ENCODE peak calls at places on chromosomes 6 and 20, in ten cellular contexts. E, I, C, J, H, M, T, O, A and Q are unnamed samples.

GRCh38 chr6:132025468-132025867 is 74.3 kb upstream of the CCN2 start:
- DNase-seq in M (no peak), A (no peak), H (peak), C (no peak), T (no peak), O (no peak), J (no peak), I (no peak), E (no peak), Q (no peak)

GRCh38 chr20:59145926-59146800 is 17.5 kb upstream of the ZNF831 start:
- DNase-seq in C (no peak), O (no peak), H (no peak), E (no peak), J (no peak), M (peak), I (peak), T (no peak), A (no peak), Q (no peak)

GRCh38 chr20:9051508-9051907 is 17.4 kb upstream of the PLCB4 start:
- DNase-seq in H (no peak), T (no peak), E (peak), C (no peak), J (no peak), I (no peak), A (no peak), M (no peak), O (no peak), Q (no peak)

GRCh38 chr6:52416629-52417151 is 3.5 kb upstream of the EFHC1 start:
- DNase-seq in J (no peak), I (no peak), A (no peak), E (peak), C (no peak), T (no peak), H (peak), M (no peak), O (no peak), Q (no peak)

GRCh38 chr6:7893342-7893741 is 17.2 kb downstream of the TXNDC5 start:
- DNase-seq in O (no peak), I (no peak), H (no peak), J (no peak), E (no peak), C (no peak), M (peak), T (no peak), A (no peak), Q (peak)

GRCh38 chr20:62925420-62926228 is 681 bp downstream of the DIDO1 start:
- DNase-seq in I (no peak), J (no peak), E (no peak), O (no peak), A (no peak), H (no peak), T (peak), C (peak), M (peak), Q (no peak)

GRCh38 chr6:41767112-41767946 is 12.4 kb downstream of the FRS3 start:
- DNase-seq in I (no peak), A (no peak), M (no peak), O (no peak), J (no peak), E (no peak), C (peak), T (peak), H (no peak), Q (peak)

GRCh38 chr6:157990321-157991066 is 8.8 kb downstream of the SYNJ2 start:
- DNase-seq in C (no peak), A (no peak), E (no peak), H (no peak), O (no peak), T (no peak), M (peak), I (no peak), J (no peak), Q (no peak)

GRCh38 chr6:125273251-125273650 is 28.5 kb downstream of the HDDC2 start:
- DNase-seq in A (no peak), M (no peak), J (no peak), C (no peak), I (no peak), O (no peak), E (no peak), T (no peak), H (no peak), Q (no peak)

GRCh38 chr6:166313255-166314070 is 5.3 kb upstream of the PRR18 start:
- DNase-seq in A (no peak), C (peak), O (no peak), J (peak), T (peak), E (peak), H (peak), I (no peak), M (no peak), Q (no peak)

GRCh38 chr6:111326563-111326962 is 156.5 kb downstream of the REV3L start:
- DNase-seq in A (no peak), C (no peak), J (no peak), E (no peak), M (no peak), T (no peak), I (no peak), H (no peak), O (no peak), Q (no peak)

GRCh38 chr6:164410017-164410416 is 899.4 kb downstream of the C6orf118 start:
- DNase-seq in I (no peak), H (no peak), J (no peak), A (no peak), O (no peak), T (no peak), C (no peak), M (no peak), E (no peak), Q (no peak)

GRCh38 chr20:53949319-53949839 is 121.0 kb downstream of the BCAS1 start:
- DNase-seq in O (no peak), M (peak), E (no peak), J (peak), H (no peak), C (peak), T (peak), I (no peak), A (no peak), Q (no peak)

DNA sequence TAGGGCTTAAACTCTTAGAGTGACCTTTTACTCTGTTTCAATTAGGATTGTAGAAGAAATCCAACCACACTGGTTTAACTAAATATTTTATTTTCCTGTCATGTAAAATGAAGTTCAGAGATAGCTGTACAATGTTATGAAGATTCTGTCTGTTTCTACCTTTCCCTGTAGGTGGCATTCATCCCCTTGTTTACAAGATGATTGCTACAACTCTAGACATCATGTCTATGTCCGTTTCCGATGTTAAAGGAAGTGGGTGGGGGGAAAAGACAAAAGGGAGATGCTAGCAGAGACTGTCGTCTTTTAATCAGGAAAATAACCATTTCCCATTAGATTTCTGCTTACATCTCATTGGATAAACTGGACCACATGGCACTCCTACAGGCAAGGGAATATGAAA is 30.9 kb upstream of the RIMS1 start:
- DNase-seq in C (no peak), O (no peak), A (no peak), H (no peak), E (no peak), M (no peak), T (no peak), J (no peak), I (no peak), Q (no peak)
- H3K27ac ChIP-seq in C (no peak), O (no peak), A (no peak), H (no peak), E (no peak), M (no peak), T (no peak), J (no peak), I (no peak), Q (no peak)

GRCh38 chr6:20188630-20189075 is 23.6 kb downstream of the MBOAT1 start:
- DNase-seq in M (no peak), A (no peak), H (no peak), C (no peak), J (no peak), E (no peak), O (no peak), T (no peak), I (no peak), Q (no peak)
- TF ChIP-seq POLR2AphosphoS5 in M (no peak), A (no peak), H (no peak), C (no peak), J (no peak), E (no peak), O (no peak), T (no peak), I (no peak), Q (no peak)

GRCh38 chr6:20318851-20319387 is 82.8 kb upstream of the E2F3 start:
- DNase-seq in C (no peak), E (no peak), T (no peak), M (peak), A (no peak), O (no peak), I (no peak), H (no peak), J (no peak), Q (no peak)
- H3K27ac ChIP-seq in C (no peak), E (no peak), T (no peak), M (no peak), A (no peak), O (no peak), I (no peak), H (no peak), J (no peak), Q (no peak)

GRCh38 chr6:1701668-1702353 is 92.1 kb downstream of the FOXC1 start:
- DNase-seq in H (peak), E (no peak), O (no peak), M (no peak), A (no peak), C (no peak), T (no peak), J (no peak), I (no peak), Q (no peak)

GRCh38 chr6:1704711-1705110 is 95.0 kb downstream of the FOXC1 start:
- DNase-seq in A (no peak), T (no peak), O (no peak), J (no peak), M (no peak), H (no peak), E (no peak), C (no peak), I (no peak), Q (no peak)

GRCh38 chr6:1703923-1704322 is 94.2 kb downstream of the FOXC1 start:
- DNase-seq in I (no peak), H (no peak), T (no peak), O (no peak), J (no peak), M (no peak), C (no peak), A (no peak), E (no peak), Q (no peak)

GRCh38 chr6:1702580-1703051 is 92.9 kb downstream of the FOXC1 start:
- DNase-seq in I (no peak), M (no peak), O (no peak), H (no peak), A (no peak), J (no peak), C (no peak), E (no peak), T (no peak), Q (no peak)

DNA sequence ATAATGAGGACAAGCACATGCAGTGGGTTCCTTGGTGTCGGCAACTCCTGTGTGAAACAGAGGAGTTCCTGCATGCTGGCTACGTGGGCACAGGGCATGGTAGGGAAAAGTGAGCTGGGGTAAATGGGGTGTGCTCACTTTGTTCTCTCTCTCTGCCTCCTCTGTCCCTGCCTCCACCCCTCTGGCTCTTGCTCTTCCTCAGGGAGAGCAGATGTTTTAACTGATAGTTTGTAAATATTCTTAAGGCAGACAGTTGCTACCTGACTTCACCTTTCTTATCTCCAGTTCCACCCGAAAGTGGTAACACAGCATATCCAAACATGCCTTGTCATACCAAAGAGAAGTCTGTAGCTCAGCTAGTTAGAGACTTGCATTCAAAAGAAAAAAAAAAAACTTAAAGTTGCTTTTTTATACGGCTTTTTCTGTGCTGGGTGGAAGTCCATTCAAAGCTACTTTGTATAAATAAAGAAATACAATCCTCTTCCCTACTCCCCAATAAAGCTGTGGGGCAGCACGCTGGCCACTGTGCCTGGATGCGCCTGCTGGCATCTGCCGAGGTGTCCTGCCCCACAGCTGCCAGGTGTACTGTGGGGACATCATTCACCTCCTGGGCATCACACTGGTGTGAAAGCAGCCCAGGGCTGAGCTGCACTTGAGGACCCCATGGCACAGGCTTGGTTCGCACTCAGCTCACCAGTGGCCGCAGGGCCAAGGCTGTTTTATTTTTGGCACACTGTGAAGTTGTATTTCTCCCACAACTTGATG is 93.6 kb downstream of the FOXC1 start:
- DNase-seq in I (no peak), E (no peak), J (no peak), M (no peak), A (no peak), O (no peak), T (no peak), H (no peak), C (no peak), Q (no peak)
- TF ChIP-seq POLR2AphosphoS5 in I (no peak), E (no peak), J (no peak), M (no peak), A (no peak), O (no peak), T (no peak), H (no peak), C (no peak), Q (no peak)

GRCh38 chr20:10665027-10665561 is 8.7 kb downstream of the JAG1 start:
- DNase-seq in H (no peak), C (no peak), T (no peak), J (no peak), M (no peak), I (no peak), O (no peak), A (no peak), E (no peak), Q (no peak)
- H3K27ac ChIP-seq in H (peak), C (no peak), T (peak), J (peak), M (no peak), I (peak), O (peak), A (peak), E (no peak), Q (peak)

GRCh38 chr6:40395066-40395697 is 192.0 kb downstream of the LRFN2 start:
- DNase-seq in M (no peak), C (peak), T (no peak), O (no peak), H (no peak), J (peak), E (no peak), I (peak), A (no peak), Q (no peak)
- TF ChIP-seq POLR2AphosphoS5 in M (no peak), C (no peak), T (no peak), O (no peak), H (no peak), J (no peak), E (no peak), I (no peak), A (no peak), Q (no peak)

GRCh38 chr6:93787841-93788240 is 368.5 kb upstream of the EPHA7 start:
- DNase-seq in C (no peak), H (no peak), M (no peak), J (no peak), T (no peak), I (no peak), O (no peak), E (no peak), A (no peak), Q (no peak)

GRCh38 chr6:93784794-93785757 is 365.7 kb upstream of the EPHA7 start:
- DNase-seq in H (no peak), O (no peak), J (no peak), T (no peak), M (no peak), E (no peak), C (no peak), I (no peak), A (no peak), Q (no peak)

GRCh38 chr6:93789532-93789931 is 370.2 kb upstream of the EPHA7 start:
- DNase-seq in I (no peak), T (no peak), E (no peak), A (no peak), O (no peak), H (no peak), C (no peak), J (no peak), M (no peak), Q (no peak)

GRCh38 chr6:93790976-93791375 is 371.6 kb upstream of the EPHA7 start:
- DNase-seq in H (no peak), C (no peak), A (no peak), E (no peak), M (no peak), J (no peak), O (no peak), I (no peak), T (no peak), Q (no peak)

GRCh38 chr6:93786474-93787330 is 367.3 kb upstream of the EPHA7 start:
- DNase-seq in C (no peak), I (no peak), J (no peak), A (no peak), H (peak), M (no peak), T (no peak), E (no peak), O (peak), Q (no peak)
- H3K27ac ChIP-seq in C (no peak), I (no peak), J (no peak), A (no peak), H (peak), M (no peak), T (no peak), E (no peak), O (peak), Q (no peak)